ENCODE peak calls at places on chromosomes 4 and X, in eight cellular contexts. W is GM12878, F is mammary epithelial cell, H is mesendoderm, O is GM23248, A is fibroblast of lung, S is heart left ventricle, X is uterus. K is an unnamed sample. For H3K27me3, the result is how much of the 10 kb centered on the place peaks cover.

GRCh38 chr4:128386761-128387599 is 99.4 kb upstream of the PGRMC2 start:
- DNase-seq in H (peak), O (peak), W (no peak), X (peak), A (peak), S (peak), F (peak), K (peak)

GRCh38 chr4:87304659-87305277 is 17.9 kb downstream of the HSD17B13 start:
- DNase-seq in F (peak), A (peak), X (no peak), H (no peak), S (no peak), O (no peak), W (no peak), K (no peak)

GRCh38 chrX:107449490-107450175 is at the start of gene FRMPD3:
- DNase-seq in S (no peak), H (no peak), A (no peak), F (no peak), O (peak), X (no peak), W (no peak), K (no peak)

GRCh38 chr4:100017627-100018310 is 67.7 kb upstream of the H2AZ1 start:
- DNase-seq in H (no peak), X (no peak), O (no peak), W (no peak), S (no peak), F (peak), A (no peak), K (no peak)

GRCh38 chr4:83197555-83198235 is 83.2 kb upstream of the PLAC8 start:
- DNase-seq in F (no peak), W (no peak), O (no peak), X (no peak), S (no peak), H (peak), A (no peak), K (no peak)

GRCh38 chr4:176425035-176425434 is 105.3 kb downstream of the SPCS3 start:
- DNase-seq in F (peak), A (peak), H (no peak), S (no peak), X (no peak), W (no peak), O (peak), K (no peak)

GRCh38 chr4:26000274-26000950 is 86.4 kb downstream of the SMIM20 start:
- DNase-seq in O (peak), S (no peak), A (peak), H (peak), X (no peak), F (no peak), W (no peak), K (no peak)

GRCh38 chr4:26459054-26459755 is 31.1 kb downstream of the CCKAR start:
- DNase-seq in X (no peak), O (peak), H (peak), W (peak), F (peak), S (no peak), A (peak), K (no peak)

DNA sequence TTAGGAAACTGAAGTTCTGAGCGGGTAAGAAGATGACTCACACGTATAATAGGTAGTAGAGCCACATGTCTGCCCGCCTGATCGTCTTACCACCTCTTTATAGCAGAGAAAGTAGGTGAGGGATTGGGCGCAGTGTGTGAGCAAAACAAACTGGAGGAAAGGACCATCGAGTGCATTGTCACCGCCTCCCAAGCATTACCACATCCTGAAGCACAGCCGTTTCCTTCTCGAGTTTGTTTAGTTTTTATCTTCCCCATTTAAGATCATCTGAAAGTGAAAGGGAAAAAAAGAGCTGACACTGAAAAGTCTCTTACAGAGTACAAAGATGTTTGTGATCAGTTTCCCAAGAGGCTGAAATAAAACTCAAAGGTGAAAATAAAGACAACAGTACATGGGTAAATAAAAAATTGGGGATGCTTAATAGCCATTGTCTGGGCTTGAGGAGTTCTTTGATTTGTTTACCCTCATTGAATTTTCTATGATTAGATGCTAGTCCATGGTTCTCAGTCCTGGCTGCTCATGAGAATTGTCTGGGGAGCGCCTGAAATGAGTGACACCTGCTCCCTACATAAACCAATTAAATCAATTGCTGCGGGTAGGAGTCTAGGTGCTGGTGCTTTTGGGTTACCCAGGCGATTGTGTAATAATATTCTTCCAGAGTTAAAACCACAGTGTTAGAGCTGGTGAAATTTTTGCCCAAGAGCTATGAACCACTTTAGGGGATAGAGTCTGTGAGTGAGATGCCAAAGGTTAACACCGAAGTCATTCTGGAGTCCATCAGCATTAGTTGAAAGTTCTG is 15.0 kb downstream of the PDK3 start:
- DNase-seq in A (no peak), W (peak), X (no peak), O (no peak), H (no peak), S (no peak), F (no peak), K (no peak)
- H3K4me3 ChIP-seq in A (no peak), W (peak), X (no peak), O (no peak), H (no peak), S (peak), F (no peak), K (no peak)

DNA sequence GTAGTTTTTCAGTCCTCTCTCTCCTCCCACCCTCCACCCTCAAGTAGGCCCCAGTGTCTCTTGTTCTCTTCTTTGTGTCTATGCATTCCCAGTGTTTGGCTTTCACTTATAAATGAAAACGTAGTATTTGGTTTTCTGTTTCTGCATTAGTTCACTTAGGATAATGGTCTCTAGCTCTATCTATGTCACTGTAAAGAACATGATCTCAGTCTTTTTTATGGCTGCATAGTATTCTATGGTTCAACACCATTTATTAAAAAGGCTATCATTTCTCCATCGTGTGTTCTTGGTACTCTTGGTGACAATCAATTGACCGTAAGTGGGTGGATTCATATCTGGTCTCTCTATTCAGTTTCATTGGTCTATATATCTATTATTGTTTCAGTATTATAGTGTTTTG is 18.7 kb upstream of the IL2 start:
- DNase-seq in W (no peak), H (no peak), A (no peak), X (no peak), O (no peak), S (no peak), F (no peak), K (no peak)
- H3K27ac ChIP-seq in W (no peak), H (no peak), A (no peak), X (no peak), O (no peak), S (no peak), F (no peak), K (no peak)

DNA sequence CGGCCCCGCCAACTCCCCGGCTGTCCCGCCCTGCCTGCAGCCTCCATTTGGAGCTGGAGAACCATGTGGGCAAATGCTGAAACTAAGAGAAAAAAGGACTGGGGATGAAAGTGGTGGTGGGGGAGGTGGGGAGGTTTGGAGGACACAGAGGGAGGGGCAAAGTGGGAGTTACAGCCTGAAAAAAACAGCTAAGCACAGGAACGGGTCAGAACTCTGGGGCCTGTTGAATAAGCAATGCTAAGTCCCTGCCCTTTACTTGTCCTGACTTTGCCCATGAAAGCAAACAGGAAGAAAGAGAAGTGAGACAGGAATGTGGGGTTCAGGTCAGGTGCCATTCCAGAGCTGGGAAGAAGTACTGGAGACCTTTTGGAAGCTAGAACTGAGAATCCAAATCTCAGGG is 3.4 kb upstream of the GSX2 start:
- DNase-seq in O (no peak), W (no peak), S (no peak), H (no peak), A (no peak), F (no peak), X (no peak), K (no peak)
- H3K27me3 ChIP-seq in O (under half), W (under half), S (half or more), H (half or more), A (under half), F (under half), X (half or more), K (under half)

GRCh38 chr4:4858527-4858926 is 938 bp upstream of the MSX1 start:
- DNase-seq in S (no peak), X (no peak), W (no peak), O (no peak), F (no peak), A (no peak), H (peak), K (no peak)
- H3K4me3 ChIP-seq in S (no peak), X (no peak), W (no peak), O (no peak), F (no peak), A (no peak), H (no peak), K (no peak)

DNA sequence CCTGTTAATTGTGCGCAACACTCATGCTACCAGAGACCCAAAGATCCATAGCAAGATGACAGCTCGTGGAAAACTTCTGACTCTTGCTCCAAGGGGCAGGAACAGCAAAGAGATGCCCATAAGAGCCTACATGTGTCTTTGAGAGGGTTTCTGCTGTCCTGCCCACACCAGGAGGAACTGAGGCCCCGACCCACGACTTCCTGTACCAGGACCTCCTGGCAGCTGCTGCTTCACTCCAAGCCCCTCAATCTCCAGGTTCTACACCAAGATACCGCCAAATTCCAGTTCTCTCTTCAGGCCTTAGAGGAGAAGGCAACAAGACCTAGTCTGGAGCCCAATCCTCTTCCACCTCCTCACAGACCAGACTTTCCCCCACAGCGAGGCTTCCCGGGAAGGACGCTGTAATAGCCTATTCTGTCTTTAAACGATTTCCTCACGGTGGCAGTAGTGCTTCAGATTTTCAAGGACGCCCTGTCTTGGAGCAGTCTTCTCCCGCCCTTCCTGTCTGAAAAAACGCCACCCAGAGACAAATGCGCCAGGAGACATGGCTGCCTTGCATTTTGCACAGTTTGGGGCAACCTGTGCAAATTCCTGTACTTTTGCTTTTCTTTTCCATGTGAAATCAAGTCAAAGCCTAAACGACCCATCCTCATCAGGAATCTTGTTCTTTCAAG is 230.2 kb upstream of the STK26 start:
- DNase-seq in F (peak), W (peak), A (peak), O (peak), X (peak), H (peak), S (peak), K (peak)
- H3K27ac ChIP-seq in F (peak), W (peak), A (peak), O (no peak), X (peak), H (no peak), S (peak), K (peak)

DNA sequence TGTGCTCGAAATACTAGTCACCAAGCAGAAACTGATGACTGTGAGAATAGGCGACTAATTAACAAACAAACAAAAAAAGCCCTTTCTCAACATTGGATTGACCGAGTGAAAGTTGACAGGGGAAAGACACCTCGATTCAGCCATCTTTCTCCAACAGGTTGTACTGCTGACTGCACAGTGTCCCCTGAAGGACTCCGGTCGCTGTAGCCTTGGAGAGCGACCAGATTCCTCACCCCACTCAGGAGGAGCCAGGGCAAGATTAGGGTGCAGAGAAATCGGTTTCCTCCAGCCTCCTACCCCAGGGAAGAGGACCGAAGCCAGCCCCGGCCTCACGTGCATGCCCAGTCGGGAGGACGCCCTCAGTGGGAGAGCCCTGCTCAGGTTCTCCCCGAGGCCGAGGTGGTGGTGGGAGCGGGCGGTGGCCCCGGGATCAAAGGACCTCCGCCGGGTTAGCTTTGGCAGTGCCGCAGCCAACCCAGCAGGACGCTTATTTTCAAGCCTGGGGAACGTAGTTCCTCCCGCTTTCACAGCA is 1.1 kb upstream of the RAP1GDS1 start:
- DNase-seq in S (no peak), H (peak), X (peak), O (no peak), W (no peak), A (no peak), F (no peak), K (peak)
- H3K27me3 ChIP-seq in S (under half), H (under half), X (under half), O (under half), W (under half), A (under half), F (under half), K (under half)

K was measured in dorsolateral prefrontal cortex.